ENCODE peak calls at places on chromosomes 2 and 18, in eight cellular contexts. U is CD4-positive, alpha-beta T cell; W is T-helper 2 cell treated with Interferon-gamma antibody and Interleukin-4, amounts not matched to agents 5 μg/mL and 100 μg/mL, for 36 hours; X is NCI-H510A treated with DMSO at 0.1 percent for 48 hours; E is NAMALWA; H is neural crest cell; Y is cardiac muscle cell; C is GM03348. N is an unnamed sample.
A peak's percentile ranks its signal among the peaks of the same experiment; 100 is the strongest.

GRCh38 chr18:79681484-79682387 is 2.1 kb downstream of the CTDP1 start:
- DNase-seq in U (peak; percentile 19), H (no peak), Y (no peak), X (no peak), E (peak; percentile 8), C (no peak), W (peak; percentile 68), N (peak; percentile 88)

GRCh38 chr2:101234169-101234938 is 18.3 kb upstream of the CNOT11 start:
- DNase-seq in H (no peak), Y (no peak), C (no peak), U (no peak), W (no peak), E (no peak), X (no peak), N (peak; percentile 77)

GRCh38 chr18:27860011-27860410 is 316.9 kb downstream of the CDH2 start:
- DNase-seq in H (no peak), C (no peak), E (no peak), W (no peak), X (no peak), Y (peak; percentile 11), U (no peak), N (no peak)

GRCh38 chr2:230868947-230869690 is 4.4 kb downstream of the ITM2C start:
- DNase-seq in H (no peak), X (no peak), Y (no peak), U (no peak), W (no peak), C (no peak), E (no peak), N (no peak)

GRCh38 chr2:95181774-95182173 is 16.2 kb downstream of the ZNF2 start:
- DNase-seq in H (no peak), X (no peak), E (no peak), U (no peak), W (no peak), Y (no peak), C (no peak), N (no peak)

GRCh38 chr2:19879115-19879514 is 22.7 kb downstream of the TTC32 start:
- DNase-seq in W (no peak), C (no peak), U (no peak), Y (no peak), E (no peak), X (no peak), H (no peak), N (no peak)

GRCh38 chr2:165629776-165630175 is 160.3 kb downstream of the CSRNP3 start:
- DNase-seq in Y (no peak), U (no peak), E (no peak), C (no peak), X (no peak), W (no peak), H (no peak), N (no peak)

GRCh38 chr2:176428943-176429469 is 159.8 kb downstream of the MTX2 start:
- DNase-seq in X (no peak), C (no peak), U (no peak), W (no peak), E (peak; percentile 80), H (no peak), Y (no peak), N (peak; percentile 79)

GRCh38 chr18:78630981-78631510 is 348.6 kb upstream of the SALL3 start:
- DNase-seq in Y (no peak), H (no peak), C (no peak), U (no peak), E (peak; percentile 57), X (no peak), W (no peak), N (no peak)

GRCh38 chr2:56534321-56534720 is 350.5 kb downstream of the CCDC85A start:
- DNase-seq in H (no peak), X (no peak), Y (no peak), U (no peak), C (peak; percentile 7), W (no peak), E (no peak), N (no peak)

GRCh38 chr18:23114171-23114881 is 21.0 kb upstream of the CABLES1 start:
- DNase-seq in E (no peak), Y (peak; percentile 50), C (no peak), X (peak; percentile 37), U (no peak), W (no peak), H (no peak), N (no peak)

GRCh38 chr2:47869859-47870258 is 36.4 kb downstream of the FBXO11 start:
- DNase-seq in H (no peak), X (no peak), W (no peak), C (no peak), U (no peak), E (no peak), Y (no peak), N (no peak)

GRCh38 chr2:164839914-164840457 is 1.6 kb downstream of the COBLL1 start:
- DNase-seq in H (no peak), U (no peak), X (no peak), C (peak; percentile 42), E (no peak), W (no peak), Y (no peak), N (no peak)

GRCh38 chr2:72937356-72937669 is 20.0 kb downstream of the EMX1 start:
- DNase-seq in X (peak; percentile 28), C (peak; percentile 50), Y (no peak), H (no peak), E (no peak), W (no peak), U (no peak), N (no peak)

GRCh38 chr2:176753752-176754474 is 458.7 kb upstream of the HNRNPA3 start:
- DNase-seq in C (peak; percentile 28), E (no peak), X (no peak), Y (no peak), H (no peak), W (no peak), U (no peak), N (peak; percentile 41)

GRCh38 chr2:173978447-173978846 is 13.3 kb upstream of the SP3 start:
- DNase-seq in C (no peak), Y (no peak), U (no peak), E (no peak), H (no peak), W (peak; percentile 74), X (no peak), N (no peak)

GRCh38 chr18:3384664-3385189 is 65.2 kb upstream of the TGIF1 start:
- DNase-seq in C (no peak), W (no peak), H (no peak), E (no peak), Y (no peak), U (no peak), X (no peak), N (no peak)

GRCh38 chr2:10534514-10535250 is 86.6 kb upstream of the ODC1 start:
- DNase-seq in H (no peak), Y (no peak), U (no peak), W (no peak), X (no peak), C (no peak), E (no peak), N (peak; percentile 80)